ENCODE peak calls at places on chromosomes 7 and 10, in seven cellular contexts. E, T, D, X, Y, L and R are unnamed samples.
A peak's percentile ranks its signal among the peaks of the same experiment; 100 is the strongest.

GRCh38 chr10:114893248-114893647 is 44.7 kb upstream of the TRUB1 start:
- DNase-seq in E (no peak), Y (no peak), D (no peak), L (no peak), T (no peak), X (no peak), R (no peak)

GRCh38 chr10:112366992-112367391 is 6.9 kb upstream of the ACSL5 start:
- DNase-seq in X (no peak), L (no peak), E (no peak), D (no peak), T (no peak), Y (no peak), R (no peak)

GRCh38 chr7:81299711-81300110 is 380.9 kb upstream of the SEMA3C start:
- DNase-seq in L (no peak), Y (no peak), X (no peak), E (no peak), T (no peak), D (no peak), R (no peak)

GRCh38 chr7:44415047-44415446 is 75.4 kb downstream of the NUDCD3 start:
- DNase-seq in L (no peak), E (no peak), D (no peak), X (no peak), Y (no peak), T (no peak), R (no peak)

GRCh38 chr7:157272351-157273207 is 64.2 kb upstream of the DNAJB6 start:
- DNase-seq in L (no peak), D (no peak), E (no peak), X (no peak), T (no peak), Y (no peak), R (no peak)

GRCh38 chr7:8197994-8198698 is 63.8 kb downstream of the ICA1 start:
- DNase-seq in T (no peak), Y (no peak), X (no peak), L (peak; percentile 75), E (no peak), D (no peak), R (no peak)

GRCh38 chr7:44194069-44194468 is 4.8 kb upstream of the GCK start:
- DNase-seq in L (no peak), X (no peak), E (no peak), Y (no peak), D (no peak), T (no peak), R (no peak)

GRCh38 chr7:144069953-144070352 is 342 bp downstream of the OR2A25 start:
- DNase-seq in Y (no peak), T (no peak), E (no peak), L (no peak), D (no peak), X (no peak), R (no peak)

GRCh38 chr10:34727595-34728033 is 87.5 kb downstream of the PARD3 start:
- DNase-seq in Y (no peak), E (no peak), T (no peak), X (no peak), L (no peak), D (no peak), R (no peak)

GRCh38 chr7:1979591-1980560 is 252.9 kb downstream of the MAD1L1 start:
- DNase-seq in E (no peak), L (no peak), Y (no peak), T (no peak), X (no peak), D (no peak), R (peak; percentile 48)

GRCh38 chr7:157357129-157358040 is 20.6 kb downstream of the DNAJB6 start:
- DNase-seq in T (no peak), X (no peak), D (no peak), L (no peak), E (no peak), Y (no peak), R (no peak)

GRCh38 chr7:154975984-154976383 is 26.9 kb downstream of the PAXIP1 start:
- DNase-seq in T (no peak), X (no peak), L (no peak), E (no peak), Y (no peak), D (no peak), R (no peak)

GRCh38 chr10:30518907-30519306 is 84.9 kb downstream of the MAP3K8 start:
- DNase-seq in E (no peak), Y (no peak), T (no peak), D (no peak), L (no peak), X (no peak), R (no peak)

GRCh38 chr7:66055321-66055956 is 20.2 kb upstream of the ASL start:
- DNase-seq in T (no peak), X (no peak), E (no peak), L (no peak), Y (no peak), D (no peak), R (no peak)

GRCh38 chr10:69213601-69214311 is 6.4 kb upstream of the HKDC1 start:
- DNase-seq in D (no peak), X (no peak), L (no peak), Y (no peak), E (no peak), T (no peak), R (no peak)

GRCh38 chr7:6232534-6232933 is 39.9 kb downstream of the CYTH3 start:
- DNase-seq in L (no peak), T (no peak), E (no peak), X (no peak), D (peak; percentile 44), Y (no peak), R (no peak)

GRCh38 chr10:124448696-124449169 is 1.1 kb downstream of the NKX1-2 start:
- DNase-seq in X (no peak), L (no peak), T (no peak), Y (no peak), E (no peak), D (no peak), R (no peak)

GRCh38 chr7:64574481-64575159 is 11.7 kb upstream of the ZNF680 start:
- DNase-seq in X (no peak), T (no peak), D (no peak), L (no peak), Y (peak; percentile 60), E (no peak), R (no peak)

GRCh38 chr7:88111136-88111748 is 108.6 kb downstream of the SRI start:
- DNase-seq in Y (no peak), L (no peak), E (no peak), D (no peak), X (peak; percentile 12), T (no peak), R (no peak)